ENCODE peak calls at places on chromosomes 12 and 14, in five cellular contexts. N is neural progenitor cell, B is hepatocyte, J is GM23338, Z is SK-N-SH. Q is an unnamed sample.

GRCh38 chr12:53495903-53496751 is 3.1 kb downstream of the MAP3K12 start:
- DNase-seq in N (peak), B (peak), J (peak), Z (no peak), Q (no peak)

GRCh38 chr12:95802482-95803264 is 12.1 kb upstream of the NTN4 start:
- DNase-seq in N (no peak), B (peak), J (no peak), Z (no peak), Q (no peak)

GRCh38 chr14:25121342-25122129 is 71.6 kb upstream of the STXBP6 start:
- DNase-seq in N (no peak), B (peak), J (peak), Z (no peak), Q (no peak)

GRCh38 chr12:71846322-71846940 is 6.9 kb downstream of the TBC1D15 start:
- DNase-seq in N (no peak), B (peak), J (peak), Z (peak), Q (no peak)

GRCh38 chr14:92380582-92380981 is 57.6 kb downstream of the SLC24A4 start:
- DNase-seq in N (no peak), B (no peak), J (no peak), Z (no peak), Q (no peak)

GRCh38 chr12:128969480-128970055 is 116.3 kb downstream of the GLT1D1 start:
- DNase-seq in N (peak), B (peak), J (peak), Z (peak), Q (no peak)

GRCh38 chr12:46499226-46499625 is 126.7 kb upstream of the SLC38A2 start:
- DNase-seq in N (no peak), B (no peak), J (no peak), Z (no peak), Q (no peak)

GRCh38 chr12:129298921-129299320 is 445.6 kb downstream of the GLT1D1 start:
- DNase-seq in N (no peak), B (no peak), J (no peak), Z (no peak), Q (no peak)

GRCh38 chr14:78519863-78520262 is 349.7 kb downstream of the NRXN3 start:
- DNase-seq in N (peak), B (peak), J (peak), Z (no peak), Q (no peak)

GRCh38 chr12:104504151-104504550 is 47.4 kb downstream of the CHST11 start:
- DNase-seq in N (no peak), B (no peak), J (no peak), Z (peak), Q (no peak)

GRCh38 chr12:104501641-104502040 is 44.9 kb downstream of the CHST11 start:
- DNase-seq in N (no peak), B (no peak), J (no peak), Z (no peak), Q (no peak)

GRCh38 chr12:104505095-104505819 is 48.5 kb downstream of the CHST11 start:
- DNase-seq in N (no peak), B (no peak), J (no peak), Z (no peak), Q (no peak)

GRCh38 chr12:104502662-104503061 is 45.9 kb downstream of the CHST11 start:
- DNase-seq in N (no peak), B (no peak), J (no peak), Z (no peak), Q (no peak)

GRCh38 chr12:104503191-104503590 is 46.4 kb downstream of the CHST11 start:
- DNase-seq in N (no peak), B (no peak), J (no peak), Z (no peak), Q (no peak)
- H3K4me2 ChIP-seq in N (no peak), B (no peak), J (no peak), Z (no peak), Q (no peak)

GRCh38 chr12:43425361-43425760 is 126.6 kb downstream of the ADAMTS20 start:
- DNase-seq in N (no peak), B (no peak), J (no peak), Z (no peak), Q (no peak)
- H3K27ac ChIP-seq in N (no peak), B (no peak), J (no peak), Z (no peak), Q (no peak)

DNA sequence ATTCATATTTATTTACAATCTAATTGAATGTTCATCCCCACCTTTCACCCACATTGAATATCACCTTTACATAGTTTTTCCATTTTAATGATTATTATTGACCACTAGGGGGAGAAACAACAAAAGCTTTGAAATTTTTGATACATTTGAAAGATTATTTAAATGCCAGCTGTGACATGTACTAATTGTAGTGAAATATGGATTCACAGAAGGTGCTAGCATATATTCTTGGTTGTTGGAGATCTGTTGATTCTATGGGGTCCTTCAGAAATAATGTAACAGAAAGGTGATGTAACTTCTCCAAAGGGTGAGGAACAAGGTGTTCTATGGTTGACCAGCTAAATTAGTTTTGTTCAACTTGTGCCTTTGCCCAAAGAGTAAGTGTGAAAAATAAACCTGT is 22.4 kb upstream of the GPR33 start:
- DNase-seq in N (no peak), B (no peak), J (peak), Z (peak), Q (peak)
- TF ChIP-seq EZH2phosphoT487 in N (no peak), B (no peak), J (no peak), Z (no peak), Q (no peak)

GRCh38 chr12:19439059-19440018 is at the start of gene AEBP2:
- DNase-seq in N (peak), B (peak), J (peak), Z (peak), Q (peak)
- H3K4me2 ChIP-seq in N (peak), B (peak), J (peak), Z (peak), Q (peak)

GRCh38 chr14:73462815-73463214 is 4.5 kb upstream of the NUMB start:
- DNase-seq in N (no peak), B (no peak), J (no peak), Z (peak), Q (no peak)
- H3K27ac ChIP-seq in N (no peak), B (peak), J (no peak), Z (peak), Q (no peak)

GRCh38 chr12:121420109-121420508 is 20.2 kb downstream of the RNF34 start:
- DNase-seq in N (no peak), B (no peak), J (no peak), Z (no peak), Q (no peak)

GRCh38 chr12:121424632-121424992 is 24.7 kb downstream of the RNF34 start:
- DNase-seq in N (no peak), B (no peak), J (no peak), Z (no peak), Q (no peak)

GRCh38 chr12:121427556-121428055 is 27.7 kb downstream of the RNF34 start:
- DNase-seq in N (no peak), B (no peak), J (no peak), Z (no peak), Q (no peak)

GRCh38 chr12:121423253-121423652 is 23.3 kb downstream of the RNF34 start:
- DNase-seq in N (no peak), B (no peak), J (no peak), Z (no peak), Q (no peak)

DNA sequence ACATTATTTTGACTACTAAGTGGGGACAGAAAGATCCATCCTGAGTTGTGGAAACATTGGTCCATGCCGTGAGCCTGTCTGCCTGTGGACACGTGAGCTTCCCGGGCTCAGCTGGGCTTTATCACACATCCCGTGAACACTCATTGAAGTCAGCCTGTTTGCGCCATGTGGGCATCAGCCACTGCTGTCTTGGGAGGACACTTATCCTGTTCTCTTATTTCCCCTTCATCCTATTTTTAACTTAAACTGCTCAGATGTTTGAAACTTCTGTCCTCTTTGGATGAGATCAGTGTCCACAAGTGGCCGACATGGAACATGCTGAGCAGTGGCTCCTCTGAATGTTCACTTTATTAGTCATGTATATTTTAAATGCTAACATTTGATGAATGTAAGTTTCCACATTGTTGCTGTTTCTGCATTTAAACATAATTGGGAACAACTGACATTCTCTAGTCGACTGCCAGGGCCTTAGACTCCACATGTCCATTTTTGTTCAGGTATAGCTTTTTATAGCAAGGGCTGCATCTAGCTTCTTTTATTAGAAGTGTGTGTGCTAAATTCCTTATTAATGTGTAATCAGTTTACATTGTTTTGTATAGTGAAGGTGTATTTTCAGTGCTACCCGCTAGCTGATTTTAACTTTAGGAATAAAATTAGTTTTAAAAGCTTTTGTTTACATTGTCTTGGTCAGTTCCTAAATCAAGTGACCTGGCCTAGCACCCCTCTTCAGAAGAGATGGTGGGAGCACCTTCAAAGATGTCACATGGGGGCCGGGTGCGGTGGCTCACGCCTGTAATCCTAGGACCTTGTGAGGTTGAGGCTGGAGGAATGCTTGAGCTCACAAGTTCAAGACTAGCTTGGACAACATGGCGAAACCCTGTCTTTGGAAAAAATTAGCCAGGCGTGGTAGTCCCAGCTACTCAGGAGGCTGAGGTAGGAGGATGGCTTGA is 24.0 kb downstream of the RNF34 start:
- DNase-seq in N (no peak), B (no peak), J (no peak), Z (no peak), Q (no peak)
- TF ChIP-seq EZH2phosphoT487 in N (no peak), B (no peak), J (no peak), Z (no peak), Q (no peak)

GRCh38 chr14:61429316-61429715 is 107.9 kb downstream of the PRKCH start:
- DNase-seq in N (no peak), B (no peak), J (no peak), Z (no peak), Q (no peak)
- H3K4me2 ChIP-seq in N (no peak), B (peak), J (no peak), Z (no peak), Q (no peak)

Q was measured in MM.1S.